ENCODE peak calls at places on chromosomes 12 and 14, in ten cellular contexts. One of them, this sample, is unnamed.

GRCh38 chr12:127176804-127177203 is 1090.2 kb upstream of the TMEM132C start:
- DNase-seq in activated CD4-positive, alpha-beta T cell treated with anti-CD3 and anti-CD28 coated beads for 1 hour: no peak
- DNase-seq in substantia nigra: no peak
- DNase-seq in neural crest cell: no peak
- DNase-seq in fibroblast of lung: no peak
- DNase-seq in stomach: no peak
- DNase-seq in fibroblast of the aortic adventitia: no peak
- DNase-seq in iris pigment epithelial cell: no peak
- DNase-seq in Right ventricle myocardium superior: no peak
- DNase-seq in pulmonary artery endothelial cell: no peak
- DNase-seq in this sample: no peak

GRCh38 chr12:95396849-95397498 is 77.0 kb upstream of the METAP2 start:
- DNase-seq in activated CD4-positive, alpha-beta T cell treated with anti-CD3 and anti-CD28 coated beads for 1 hour: no peak
- DNase-seq in substantia nigra: no peak
- DNase-seq in neural crest cell: no peak
- DNase-seq in fibroblast of lung: peak
- DNase-seq in stomach: no peak
- DNase-seq in fibroblast of the aortic adventitia: peak
- DNase-seq in iris pigment epithelial cell: peak
- DNase-seq in Right ventricle myocardium superior: no peak
- DNase-seq in pulmonary artery endothelial cell: no peak
- DNase-seq in this sample: no peak

GRCh38 chr14:69715725-69716482 is 51.0 kb upstream of the SRSF5 start:
- DNase-seq in activated CD4-positive, alpha-beta T cell treated with anti-CD3 and anti-CD28 coated beads for 1 hour: no peak
- DNase-seq in substantia nigra: peak
- DNase-seq in neural crest cell: no peak
- DNase-seq in fibroblast of lung: peak
- DNase-seq in stomach: peak
- DNase-seq in fibroblast of the aortic adventitia: peak
- DNase-seq in iris pigment epithelial cell: peak
- DNase-seq in Right ventricle myocardium superior: peak
- DNase-seq in pulmonary artery endothelial cell: peak
- DNase-seq in this sample: no peak

GRCh38 chr12:121072147-121072546 is 33.1 kb upstream of the OASL start:
- DNase-seq in activated CD4-positive, alpha-beta T cell treated with anti-CD3 and anti-CD28 coated beads for 1 hour: no peak
- DNase-seq in substantia nigra: no peak
- DNase-seq in neural crest cell: no peak
- DNase-seq in fibroblast of lung: no peak
- DNase-seq in stomach: no peak
- DNase-seq in fibroblast of the aortic adventitia: no peak
- DNase-seq in iris pigment epithelial cell: no peak
- DNase-seq in Right ventricle myocardium superior: no peak
- DNase-seq in pulmonary artery endothelial cell: no peak
- DNase-seq in this sample: no peak

GRCh38 chr12:728781-729180 is 23.6 kb upstream of the WNK1 start:
- DNase-seq in activated CD4-positive, alpha-beta T cell treated with anti-CD3 and anti-CD28 coated beads for 1 hour: no peak
- DNase-seq in substantia nigra: no peak
- DNase-seq in neural crest cell: no peak
- DNase-seq in fibroblast of lung: no peak
- DNase-seq in stomach: no peak
- DNase-seq in fibroblast of the aortic adventitia: no peak
- DNase-seq in iris pigment epithelial cell: no peak
- DNase-seq in Right ventricle myocardium superior: no peak
- DNase-seq in pulmonary artery endothelial cell: no peak
- DNase-seq in this sample: no peak

GRCh38 chr12:39502657-39503056 is 59.7 kb upstream of the KIF21A start:
- DNase-seq in activated CD4-positive, alpha-beta T cell treated with anti-CD3 and anti-CD28 coated beads for 1 hour: no peak
- DNase-seq in substantia nigra: no peak
- DNase-seq in neural crest cell: no peak
- DNase-seq in fibroblast of lung: no peak
- DNase-seq in stomach: no peak
- DNase-seq in fibroblast of the aortic adventitia: no peak
- DNase-seq in iris pigment epithelial cell: no peak
- DNase-seq in Right ventricle myocardium superior: no peak
- DNase-seq in pulmonary artery endothelial cell: no peak
- DNase-seq in this sample: no peak

GRCh38 chr14:100067971-100068959 is 3.0 kb downstream of the EVL start:
- DNase-seq in activated CD4-positive, alpha-beta T cell treated with anti-CD3 and anti-CD28 coated beads for 1 hour: peak
- DNase-seq in substantia nigra: peak
- DNase-seq in neural crest cell: no peak
- DNase-seq in fibroblast of lung: peak
- DNase-seq in stomach: peak
- DNase-seq in fibroblast of the aortic adventitia: no peak
- DNase-seq in iris pigment epithelial cell: peak
- DNase-seq in Right ventricle myocardium superior: peak
- DNase-seq in pulmonary artery endothelial cell: no peak
- DNase-seq in this sample: no peak

GRCh38 chr12:105942316-105942715 is 196.4 kb downstream of the NUAK1 start:
- DNase-seq in activated CD4-positive, alpha-beta T cell treated with anti-CD3 and anti-CD28 coated beads for 1 hour: no peak
- DNase-seq in substantia nigra: no peak
- DNase-seq in neural crest cell: no peak
- DNase-seq in fibroblast of lung: no peak
- DNase-seq in stomach: no peak
- DNase-seq in fibroblast of the aortic adventitia: no peak
- DNase-seq in iris pigment epithelial cell: no peak
- DNase-seq in Right ventricle myocardium superior: no peak
- DNase-seq in pulmonary artery endothelial cell: no peak
- DNase-seq in this sample: no peak

GRCh38 chr12:40164034-40164433 is 58.2 kb upstream of the SLC2A13 start:
- DNase-seq in activated CD4-positive, alpha-beta T cell treated with anti-CD3 and anti-CD28 coated beads for 1 hour: no peak
- DNase-seq in substantia nigra: no peak
- DNase-seq in neural crest cell: no peak
- DNase-seq in fibroblast of lung: no peak
- DNase-seq in stomach: no peak
- DNase-seq in fibroblast of the aortic adventitia: no peak
- DNase-seq in iris pigment epithelial cell: no peak
- DNase-seq in Right ventricle myocardium superior: no peak
- DNase-seq in pulmonary artery endothelial cell: no peak
- DNase-seq in this sample: no peak

GRCh38 chr14:64069634-64070359 is 217.0 kb downstream of the SYNE2 start:
- DNase-seq in activated CD4-positive, alpha-beta T cell treated with anti-CD3 and anti-CD28 coated beads for 1 hour: no peak
- DNase-seq in substantia nigra: no peak
- DNase-seq in neural crest cell: no peak
- DNase-seq in fibroblast of lung: no peak
- DNase-seq in stomach: no peak
- DNase-seq in fibroblast of the aortic adventitia: peak
- DNase-seq in iris pigment epithelial cell: peak
- DNase-seq in Right ventricle myocardium superior: no peak
- DNase-seq in pulmonary artery endothelial cell: no peak
- DNase-seq in this sample: no peak

GRCh38 chr12:75978677-75979076 is 52.9 kb downstream of the PHLDA1 start:
- DNase-seq in activated CD4-positive, alpha-beta T cell treated with anti-CD3 and anti-CD28 coated beads for 1 hour: no peak
- DNase-seq in substantia nigra: no peak
- DNase-seq in neural crest cell: no peak
- DNase-seq in fibroblast of lung: peak
- DNase-seq in stomach: no peak
- DNase-seq in fibroblast of the aortic adventitia: no peak
- DNase-seq in iris pigment epithelial cell: no peak
- DNase-seq in Right ventricle myocardium superior: no peak
- DNase-seq in pulmonary artery endothelial cell: no peak
- DNase-seq in this sample: no peak

GRCh38 chr14:101950516-101951215 is 13.7 kb upstream of the DYNC1H1 start:
- DNase-seq in activated CD4-positive, alpha-beta T cell treated with anti-CD3 and anti-CD28 coated beads for 1 hour: no peak
- DNase-seq in substantia nigra: no peak
- DNase-seq in neural crest cell: no peak
- DNase-seq in fibroblast of lung: no peak
- DNase-seq in stomach: no peak
- DNase-seq in fibroblast of the aortic adventitia: no peak
- DNase-seq in iris pigment epithelial cell: no peak
- DNase-seq in Right ventricle myocardium superior: no peak
- DNase-seq in pulmonary artery endothelial cell: no peak
- DNase-seq in this sample: no peak